ENCODE peak calls at places on chromosomes 5 and 9, in nine cellular contexts. C, G, L, I, H, N, F, D and Z are unnamed samples.

GRCh38 chr9:81686614-81687520 is 2.5 kb downstream of the TLE1 start:
- DNase-seq in C (peak; percentile 53), G (peak; percentile 78), L (peak; percentile 89), I (peak; percentile 92), H (peak; percentile 88), N (no peak), F (peak; percentile 86), D (peak; percentile 76), Z (peak; percentile 12)

GRCh38 chr5:88256872-88257271 is 11.8 kb downstream of the TMEM161B start:
- DNase-seq in C (no peak), G (no peak), L (no peak), I (no peak), H (no peak), N (no peak), F (no peak), D (no peak), Z (no peak)

GRCh38 chr5:176881816-176882565 is 17.2 kb downstream of the HK3 start:
- DNase-seq in C (no peak), G (no peak), L (no peak), I (no peak), H (no peak), N (no peak), F (no peak), D (no peak), Z (no peak)

GRCh38 chr9:6433405-6433804 is 20.4 kb downstream of the UHRF2 start:
- DNase-seq in C (no peak), G (no peak), L (peak; percentile 46), I (peak; percentile 16), H (no peak), N (no peak), F (no peak), D (no peak), Z (no peak)

GRCh38 chr5:158682631-158683030 is 417.1 kb downstream of the EBF1 start:
- DNase-seq in C (no peak), G (no peak), L (no peak), I (no peak), H (no peak), N (no peak), F (no peak), D (no peak), Z (no peak)

GRCh38 chr5:97854871-97855762 is 672.1 kb upstream of the RIOK2 start:
- DNase-seq in C (no peak), G (no peak), L (peak; percentile 72), I (peak; percentile 16), H (no peak), N (no peak), F (no peak), D (no peak), Z (no peak)

GRCh38 chr9:123771690-123772089 is 158.2 kb downstream of the DENND1A start:
- DNase-seq in C (no peak), G (no peak), L (no peak), I (no peak), H (peak; percentile 39), N (no peak), F (no peak), D (no peak), Z (no peak)

GRCh38 chr5:146018461-146019375 is 82.3 kb downstream of the SH3RF2 start:
- DNase-seq in C (no peak), G (no peak), L (no peak), I (no peak), H (no peak), N (no peak), F (no peak), D (no peak), Z (no peak)

GRCh38 chr5:138445547-138446271 is 6.9 kb downstream of the REEP2 start:
- DNase-seq in C (no peak), G (no peak), L (no peak), I (no peak), H (no peak), N (no peak), F (no peak), D (no peak), Z (no peak)

GRCh38 chr5:164060956-164061355 is 555.5 kb downstream of the MAT2B start:
- DNase-seq in C (no peak), G (no peak), L (no peak), I (no peak), H (no peak), N (no peak), F (no peak), D (no peak), Z (no peak)

GRCh38 chr9:76902395-76902794 is 3.5 kb downstream of the PRUNE2 start:
- DNase-seq in C (no peak), G (no peak), L (no peak), I (no peak), H (no peak), N (no peak), F (no peak), D (no peak), Z (no peak)

GRCh38 chr5:87674235-87674634 is 261.5 kb upstream of the CCNH start:
- DNase-seq in C (no peak), G (no peak), L (no peak), I (no peak), H (no peak), N (no peak), F (no peak), D (no peak), Z (no peak)

GRCh38 chr5:143312822-143313221 is 90.7 kb downstream of the NR3C1 start:
- DNase-seq in C (no peak), G (no peak), L (no peak), I (no peak), H (no peak), N (no peak), F (no peak), D (no peak), Z (no peak)

GRCh38 chr5:35171108-35171507 is 59.2 kb downstream of the PRLR start:
- DNase-seq in C (no peak), G (no peak), L (no peak), I (no peak), H (no peak), N (no peak), F (no peak), D (no peak), Z (no peak)

GRCh38 chr5:126433708-126434107 is 10.5 kb downstream of the GRAMD2B start:
- DNase-seq in C (no peak), G (no peak), L (peak; percentile 93), I (no peak), H (no peak), N (no peak), F (no peak), D (no peak), Z (no peak)

GRCh38 chr9:98774746-98775145 is 21.6 kb downstream of the ANKS6 start:
- DNase-seq in C (no peak), G (peak; percentile 45), L (no peak), I (peak; percentile 28), H (no peak), N (no peak), F (no peak), D (peak; percentile 49), Z (no peak)

GRCh38 chr5:2699231-2699630 is 52.2 kb downstream of the IRX2 start:
- DNase-seq in C (no peak), G (no peak), L (no peak), I (no peak), H (no peak), N (no peak), F (no peak), D (no peak), Z (no peak)

GRCh38 chr9:136091582-136092352 is 3.3 kb downstream of the NACC2 start:
- DNase-seq in C (no peak), G (no peak), L (no peak), I (no peak), H (peak; percentile 5), N (no peak), F (peak; percentile 47), D (no peak), Z (no peak)

GRCh38 chr9:123642291-123643278 is 286.6 kb downstream of the CRB2 start:
- DNase-seq in C (no peak), G (no peak), L (peak; percentile 23), I (no peak), H (peak; percentile 79), N (no peak), F (no peak), D (no peak), Z (no peak)

GRCh38 chr5:76083555-76084495 is 642 bp downstream of the SV2C start:
- DNase-seq in C (no peak), G (no peak), L (no peak), I (no peak), H (peak; percentile 15), N (no peak), F (no peak), D (peak; percentile 8), Z (no peak)

GRCh38 chr5:41193462-41194166 is 19.7 kb downstream of the C6 start:
- DNase-seq in C (no peak), G (peak; percentile 17), L (peak; percentile 100), I (peak; percentile 95), H (peak; percentile 74), N (no peak), F (peak; percentile 89), D (no peak), Z (no peak)

GRCh38 chr9:100087218-100087617 is 11.6 kb downstream of the ERP44 start:
- DNase-seq in C (no peak), G (no peak), L (peak; percentile 33), I (peak; percentile 49), H (no peak), N (no peak), F (no peak), D (no peak), Z (no peak)

GRCh38 chr5:62720036-62720441 is 141.4 kb downstream of the LRRC70 start:
- DNase-seq in C (no peak), G (peak; percentile 1), L (no peak), I (peak; percentile 34), H (peak; percentile 40), N (no peak), F (no peak), D (no peak), Z (no peak)
- TF ChIP-seq CTCF in C (no peak), G (no peak), L (peak; percentile 21), I (peak; percentile 15), H (peak; percentile 50), N (peak; percentile 20), F (no peak), D (no peak), Z (no peak)

GRCh38 chr9:131837316-131837715 is 97.4 kb upstream of the RAPGEF1 start:
- DNase-seq in C (no peak), G (peak; percentile 21), L (no peak), I (peak; percentile 9), H (peak; percentile 69), N (no peak), F (no peak), D (no peak), Z (no peak)
- TF ChIP-seq CTCF in C (no peak), G (no peak), L (no peak), I (peak; percentile 13), H (peak; percentile 61), N (no peak), F (peak; percentile 21), D (no peak), Z (no peak)

GRCh38 chr5:108919591-108920326 is 172.1 kb downstream of the FER start:
- DNase-seq in C (no peak), G (no peak), L (peak; percentile 16), I (no peak), H (no peak), N (no peak), F (no peak), D (no peak), Z (no peak)
- TF ChIP-seq CTCF in C (no peak), G (peak; percentile 71), L (no peak), I (peak; percentile 32), H (no peak), N (no peak), F (no peak), D (peak; percentile 36), Z (peak; percentile 51)

DNA sequence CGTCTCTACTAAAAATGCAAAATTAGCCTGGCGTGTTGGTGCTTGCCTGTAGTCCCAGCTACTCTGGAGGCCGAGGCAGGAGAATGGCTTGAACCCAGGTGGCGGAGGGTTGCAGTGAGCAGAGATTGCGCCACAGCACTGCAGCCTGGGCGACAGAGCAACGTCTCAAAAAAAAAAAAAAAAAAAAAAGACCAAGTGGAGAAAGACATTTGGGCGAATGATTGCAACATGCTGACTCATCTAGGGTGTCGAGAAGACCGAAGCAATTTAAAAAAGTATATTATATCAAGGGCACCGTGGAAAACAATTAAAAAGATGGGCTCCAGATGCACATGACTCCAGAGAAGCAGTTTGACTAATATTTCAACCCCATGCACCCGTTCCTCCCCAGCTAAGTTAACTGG is 9.2 kb downstream of the KLF4 start:
- DNase-seq in C (no peak), G (peak; percentile 23), L (peak; percentile 91), I (peak; percentile 94), H (no peak), N (peak; percentile 81), F (no peak), D (no peak), Z (no peak)
- TF ChIP-seq CTCF in C (no peak), G (no peak), L (no peak), I (no peak), H (no peak), N (no peak), F (no peak), D (no peak), Z (no peak)